ENCODE peak calls at places on chromosomes 16 and 17, in seven cellular contexts. R is HAP-1, B is T-helper 2 cell, Y is HCEC 1CT, K is amygdala, W is right cardiac atrium, S is NCI-H1092. Z is an unnamed sample.

GRCh38 chr16:67860589-67861398 is 12.1 kb upstream of the EDC4 start:
- DNase-seq in Y (peak), K (no peak), W (no peak), B (no peak), S (no peak), R (no peak), Z (peak)

GRCh38 chr17:40953876-40954275 is 12.9 kb downstream of the KRT39 start:
- DNase-seq in W (no peak), Y (peak), B (no peak), R (no peak), K (no peak), S (no peak), Z (peak)

GRCh38 chr16:3583303-3584038 is 6.3 kb upstream of the NLRC3 start:
- DNase-seq in S (no peak), K (no peak), B (no peak), Y (no peak), W (no peak), R (no peak), Z (no peak)

GRCh38 chr17:70906808-70907207 is 737.5 kb downstream of the KCNJ2 start:
- DNase-seq in S (no peak), W (no peak), R (no peak), Y (peak), K (no peak), B (no peak), Z (peak)

GRCh38 chr16:86396918-86397317 is 113.4 kb upstream of the FOXF1 start:
- DNase-seq in W (no peak), R (no peak), K (no peak), S (no peak), B (no peak), Y (peak), Z (peak)

GRCh38 chr17:67390006-67390645 is 13.0 kb downstream of the PITPNC1 start:
- DNase-seq in K (no peak), B (no peak), W (no peak), R (no peak), Y (no peak), S (no peak), Z (no peak)

GRCh38 chr17:50480854-50481490 is 2.3 kb downstream of the RSAD1 start:
- DNase-seq in W (no peak), S (no peak), K (no peak), Y (no peak), R (no peak), B (no peak), Z (no peak)

GRCh38 chr16:66605177-66605999 is 884 bp downstream of the CMTM3 start:
- DNase-seq in R (peak), K (no peak), Y (peak), S (no peak), B (peak), W (peak), Z (peak)

GRCh38 chr16:27355610-27356009 is 41.8 kb downstream of the IL4R start:
- DNase-seq in S (no peak), W (peak), R (peak), B (peak), Y (peak), K (no peak), Z (peak)

GRCh38 chr17:58391302-58391984 is 25.9 kb downstream of the RNF43 start:
- DNase-seq in Y (no peak), R (peak), S (peak), K (no peak), W (no peak), B (no peak), Z (peak)